ENCODE peak calls at places on chromosomes 7 and 10, in eight cellular contexts. Y, O, X, S, G, I, N and E are unnamed samples.

GRCh38 chr7:77442631-77443420 is 26.7 kb upstream of the GSAP start:
- DNase-seq in I (no peak), X (no peak), N (no peak), G (no peak), O (no peak), S (no peak), Y (no peak), E (no peak)

GRCh38 chr10:96478317-96478716 is 35.4 kb downstream of the TLL2 start:
- DNase-seq in G (no peak), O (no peak), X (no peak), I (no peak), Y (no peak), N (no peak), S (no peak), E (no peak)

GRCh38 chr7:83684928-83685327 is 36.0 kb upstream of the SEMA3E start:
- DNase-seq in O (no peak), Y (no peak), S (peak; percentile 41), N (no peak), G (no peak), I (no peak), X (peak; percentile 98), E (no peak)

GRCh38 chr7:16203065-16203464 is 218.3 kb downstream of the CRPPA start:
- DNase-seq in S (no peak), N (no peak), I (no peak), O (no peak), X (no peak), G (no peak), Y (no peak), E (no peak)

GRCh38 chr10:16685551-16685950 is 131.7 kb downstream of the RSU1 start:
- DNase-seq in S (no peak), Y (no peak), X (no peak), O (no peak), I (no peak), N (no peak), G (no peak), E (no peak)

GRCh38 chr10:4243651-4244050 is 458.6 kb upstream of the KLF6 start:
- DNase-seq in O (no peak), Y (no peak), N (peak; percentile 3), S (no peak), X (no peak), G (peak; percentile 61), I (no peak), E (no peak)

GRCh38 chr10:9342865-9343450 is 1288.5 kb downstream of the GATA3 start:
- DNase-seq in I (no peak), X (peak; percentile 79), S (peak; percentile 73), G (peak; percentile 36), N (no peak), Y (no peak), O (no peak), E (peak; percentile 46)

GRCh38 chr7:71752171-71752935 is 620.4 kb downstream of the GALNT17 start:
- DNase-seq in O (no peak), X (peak; percentile 91), N (no peak), S (peak; percentile 75), I (no peak), G (peak; percentile 12), Y (peak; percentile 82), E (peak; percentile 30)

GRCh38 chr7:127886248-127886647 is 145.0 kb downstream of the LRRC4 start:
- DNase-seq in I (no peak), X (no peak), N (no peak), S (no peak), Y (no peak), G (no peak), O (no peak), E (no peak)

GRCh38 chr7:1457949-1458675 is 1.2 kb downstream of the MICALL2 start:
- DNase-seq in X (no peak), O (no peak), I (no peak), G (no peak), N (no peak), S (no peak), Y (no peak), E (no peak)

GRCh38 chr10:122042836-122043235 is 53.9 kb downstream of the TACC2 start:
- DNase-seq in Y (no peak), N (no peak), O (no peak), X (no peak), I (no peak), S (no peak), G (no peak), E (no peak)

GRCh38 chr10:132684164-132684891 is 101.6 kb downstream of the NKX6-2 start:
- DNase-seq in G (no peak), X (no peak), O (no peak), I (peak; percentile 11), S (no peak), N (peak; percentile 14), Y (peak; percentile 41), E (no peak)

GRCh38 chr10:48465860-48466521 is 138.9 kb downstream of the ARHGAP22 start:
- DNase-seq in X (peak; percentile 52), G (no peak), Y (no peak), O (no peak), I (no peak), N (no peak), S (no peak), E (no peak)

GRCh38 chr7:87876759-87877234 is 504 bp downstream of the DBF4 start:
- DNase-seq in G (peak; percentile 62), N (no peak), Y (peak; percentile 93), I (peak; percentile 72), S (peak; percentile 78), O (peak; percentile 36), X (peak; percentile 78), E (peak; percentile 66)

GRCh38 chr7:96235281-96235680 is 86.6 kb downstream of the SLC25A13 start:
- DNase-seq in S (no peak), G (no peak), I (no peak), Y (no peak), O (no peak), X (no peak), N (no peak), E (no peak)

GRCh38 chr10:104642311-104643022 is 1.4 kb downstream of the SORCS3 start:
- DNase-seq in Y (no peak), G (peak; percentile 65), I (no peak), X (peak; percentile 96), O (peak; percentile 65), S (peak; percentile 91), N (no peak), E (peak; percentile 10)
- H3K4me3 ChIP-seq in Y (no peak overlapping the region), G (peak overlapping the region; percentile 34), I (no peak overlapping the region), X (peak overlapping the region; percentile 82), O (no peak overlapping the region), S (peak overlapping the region; percentile 91), N (no peak overlapping the region), E (no peak overlapping the region)

GRCh38 chr10:101444499-101444898 is 90.5 kb downstream of the BTRC start:
- DNase-seq in Y (no peak), G (no peak), N (no peak), I (no peak), S (no peak), O (no peak), X (no peak), E (no peak)

GRCh38 chr10:101444058-101444457 is 90.1 kb downstream of the BTRC start:
- DNase-seq in X (peak; percentile 24), G (peak; percentile 29), O (no peak), S (no peak), Y (no peak), I (no peak), N (no peak), E (peak; percentile 10)

GRCh38 chr10:101441539-101442455 is 87.8 kb downstream of the BTRC start:
- DNase-seq in I (no peak), X (peak; percentile 81), N (peak; percentile 29), O (no peak), S (peak; percentile 78), Y (no peak), G (peak; percentile 83), E (peak; percentile 65)

GRCh38 chr10:101438881-101439391 is 85.0 kb downstream of the BTRC start:
- DNase-seq in I (no peak), N (no peak), Y (no peak), G (no peak), O (no peak), X (no peak), S (no peak), E (no peak)

DNA sequence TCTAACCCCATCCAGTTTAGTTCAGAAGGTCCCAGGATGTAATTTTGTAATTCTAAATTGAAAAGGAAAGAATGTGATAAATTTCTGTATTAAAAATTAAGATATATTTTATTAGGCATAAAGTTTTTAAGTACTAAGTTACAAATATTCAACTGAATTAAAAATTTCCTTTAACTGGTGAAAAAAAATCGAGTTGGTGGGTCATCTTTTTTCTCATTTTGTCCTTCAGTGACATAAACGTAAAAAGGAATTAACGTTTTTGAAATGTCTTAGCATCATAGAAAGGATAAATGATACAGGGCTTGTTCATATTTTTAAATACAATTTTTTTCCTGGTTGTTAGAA is 88.5 kb downstream of the BTRC start:
- DNase-seq in I (no peak), S (no peak), G (no peak), N (no peak), X (no peak), Y (no peak), O (no peak), E (no peak)
- TF ChIP-seq CTCF in I (no peak), S (no peak), G (peak; percentile 19), N (no peak), X (no peak), Y (no peak), O (no peak), E (no peak)

DNA sequence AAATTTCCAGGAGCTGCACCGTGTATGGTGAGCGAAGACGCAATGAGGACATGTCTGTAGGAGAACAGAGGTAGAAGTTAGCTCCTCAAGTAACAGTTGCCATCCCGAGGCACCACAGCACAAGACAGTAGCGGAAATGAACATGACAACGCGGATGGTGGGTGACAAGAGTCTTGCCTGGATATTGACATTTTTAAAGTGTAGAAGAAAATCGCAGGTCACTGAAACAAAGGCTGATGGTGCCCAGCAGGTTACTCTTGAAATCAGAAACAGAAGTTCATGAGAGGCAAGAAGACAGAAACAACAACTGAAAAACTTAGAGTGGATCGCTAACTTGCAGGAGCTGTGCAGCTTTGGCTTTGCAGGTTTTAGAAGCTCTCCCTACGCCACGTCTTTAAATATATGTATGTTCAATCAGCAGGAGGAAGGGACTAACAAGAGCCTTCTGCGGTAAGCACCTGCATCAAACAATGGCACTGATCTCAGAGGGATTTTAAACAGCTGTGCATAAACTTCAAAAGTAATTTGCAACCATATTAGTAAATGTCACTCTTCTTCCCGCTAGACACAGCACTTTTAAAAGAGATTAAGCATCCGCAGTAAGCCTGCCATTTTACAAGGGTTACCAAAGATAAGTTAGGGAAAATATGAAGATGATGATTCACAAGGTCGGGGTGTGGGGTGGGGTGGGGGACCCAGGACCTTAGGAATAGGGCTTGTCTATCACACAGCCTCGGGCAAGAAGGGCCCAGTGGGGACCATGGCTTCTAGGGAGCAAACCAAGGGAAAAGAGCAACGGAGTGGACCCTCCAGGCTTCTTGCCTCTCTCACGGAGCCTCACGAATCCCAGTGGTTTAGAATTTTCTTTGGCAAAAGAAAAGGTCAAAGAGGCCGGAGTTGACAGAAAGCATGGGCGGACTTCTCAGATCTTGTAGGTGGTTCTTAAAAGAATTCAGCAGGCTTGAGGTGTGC is 1.6 kb downstream of the PRKCQ start:
- DNase-seq in X (no peak), O (no peak), I (no peak), S (no peak), N (no peak), Y (no peak), G (no peak), E (no peak)
- H3K4me3 ChIP-seq in X (peak overlapping the region; percentile 76), O (no peak overlapping the region), I (peak overlapping the region; percentile 91), S (no peak overlapping the region), N (no peak overlapping the region), Y (peak overlapping the region; percentile 71), G (no peak overlapping the region), E (no peak overlapping the region)

DNA sequence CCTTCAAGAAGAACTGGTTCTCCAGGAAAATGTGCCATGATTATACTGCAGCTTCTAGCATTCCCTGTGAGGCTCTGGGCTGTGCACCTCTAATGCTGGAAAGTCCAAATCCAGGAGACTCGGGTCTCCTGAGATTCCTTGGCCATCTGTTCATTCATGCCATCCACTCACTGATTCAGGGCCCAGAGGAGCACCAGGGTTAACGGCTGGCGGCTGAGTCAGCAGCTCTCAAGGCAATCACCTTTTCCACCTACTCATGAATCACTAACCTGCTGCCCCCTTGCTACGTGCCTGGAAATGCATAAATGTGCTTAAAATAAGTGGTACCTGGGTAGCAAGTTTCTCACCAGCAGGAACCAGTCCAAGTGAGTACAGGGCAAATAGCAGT is 132.7 kb downstream of the KCNMA1 start:
- DNase-seq in I (no peak), N (no peak), O (no peak), G (peak; percentile 59), X (no peak), S (no peak), Y (no peak), E (no peak)
- TF ChIP-seq CTCF in I (no peak), N (no peak), O (no peak), G (peak; percentile 22), X (peak; percentile 19), S (no peak), Y (no peak), E (no peak)